ENCODE peak calls at places on chromosomes 11 and 22, in four cellular contexts. G, Q, Y and O are unnamed samples.

GRCh38 chr11:26753738-26754504 is 32.1 kb upstream of the SLC5A12 start:
- DNase-seq in G (peak; percentile 56), Y (no peak), Q (peak; percentile 8), O (peak; percentile 62)

GRCh38 chr22:49260681-49261580 is 566.7 kb downstream of the BRD1 start:
- DNase-seq in Y (no peak), G (no peak), Q (no peak), O (no peak)

GRCh38 chr11:68749501-68750196 is 1.7 kb downstream of the TESMIN start:
- DNase-seq in Y (no peak), Q (no peak), G (no peak), O (no peak)

GRCh38 chr11:108278546-108278945 is 55.7 kb downstream of the ATM start:
- DNase-seq in Y (no peak), G (no peak), Q (no peak), O (no peak)

GRCh38 chr11:108115495-108116140 is 5.7 kb upstream of the ACAT1 start:
- DNase-seq in Q (no peak), Y (no peak), G (no peak), O (peak; percentile 53)

GRCh38 chr11:112122206-112122605 is 35.5 kb downstream of the SDHD start:
- DNase-seq in Y (no peak), Q (no peak), G (no peak), O (no peak)

GRCh38 chr11:131511794-131512193 is 141.4 kb downstream of the NTM start:
- DNase-seq in Y (peak; percentile 25), G (peak; percentile 27), Q (peak; percentile 33), O (peak; percentile 9)

GRCh38 chr22:24810043-24810749 is 4.2 kb downstream of the SGSM1 start:
- DNase-seq in Q (no peak), G (no peak), Y (no peak), O (no peak)

GRCh38 chr22:50523806-50524663 is 1.4 kb downstream of the SCO2 start:
- DNase-seq in Q (no peak), Y (no peak), G (no peak), O (no peak)

GRCh38 chr11:61332266-61332822 is 561 bp downstream of the DDB1 start:
- DNase-seq in G (peak; percentile 52), Y (no peak), Q (peak; percentile 75), O (peak; percentile 57)

GRCh38 chr11:61335355-61335710 is 2.3 kb downstream of the TKFC start:
- DNase-seq in G (no peak), Y (no peak), Q (no peak), O (no peak)

GRCh38 chr11:61334434-61335354 is 1.7 kb downstream of the TKFC start:
- DNase-seq in Y (no peak), Q (no peak), G (peak; percentile 65), O (no peak)

GRCh38 chr11:61332823-61333637 is at the start of the genes DDB1 and TKFC:
- DNase-seq in G (peak; percentile 89), Q (peak; percentile 93), Y (peak; percentile 84), O (peak; percentile 91)

DNA sequence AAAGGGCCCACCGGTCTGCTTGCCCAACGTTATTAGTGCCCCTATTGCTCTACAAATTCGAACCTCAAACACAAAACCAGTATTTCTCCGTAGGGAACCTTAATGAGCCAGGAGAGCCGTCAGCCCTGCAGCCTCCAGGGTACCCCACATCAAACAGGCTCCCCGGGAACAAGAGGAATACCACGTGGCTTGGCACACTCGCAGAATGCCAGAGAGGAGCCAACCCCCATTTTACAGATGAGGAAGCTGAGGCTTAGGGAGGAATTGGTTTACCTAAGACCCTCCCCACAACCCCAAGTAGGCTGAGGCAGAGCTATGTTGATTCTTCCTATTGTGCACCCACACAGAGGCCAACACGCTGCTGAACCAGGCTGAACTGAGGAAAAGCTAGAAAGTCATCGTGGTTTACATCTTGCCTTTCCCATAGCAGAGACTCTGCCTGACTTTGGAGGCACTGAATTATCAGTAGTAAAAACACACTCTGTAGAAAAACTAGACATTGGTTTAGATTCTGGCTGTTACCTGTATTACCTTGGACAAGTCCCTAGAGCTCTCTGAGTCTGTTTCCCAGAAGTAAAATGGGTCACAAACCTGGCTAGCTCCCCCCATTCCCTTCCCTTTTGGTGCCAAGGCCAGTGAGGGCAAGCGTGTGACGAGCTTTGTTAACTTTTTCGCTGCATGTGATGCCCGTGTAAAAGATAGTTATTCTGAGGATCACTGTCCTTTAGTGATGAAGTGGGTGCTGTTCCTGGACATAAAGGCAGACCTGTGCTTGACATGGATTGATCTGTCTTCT is 808 bp downstream of the TKFC start:
- DNase-seq in Q (no peak), G (no peak), Y (no peak), O (no peak)
- TF ChIP-seq MAX in Q (no peak), G (no peak), Y (peak; percentile 69), O (peak; percentile 40)

GRCh38 chr22:20651286-20651685 is 122.6 kb upstream of the SERPIND1 start:
- DNase-seq in Y (no peak), Q (peak; percentile 39), G (no peak), O (no peak)
- TF ChIP-seq RAD21 in Y (no peak), Q (no peak), G (no peak), O (no peak)

GRCh38 chr11:67365756-67366384 is 7.5 kb downstream of the CLCF1 start:
- DNase-seq in Q (no peak), Y (no peak), G (no peak), O (no peak)
- TF ChIP-seq PHF8 in Q (no peak), Y (no peak), G (no peak), O (no peak)

GRCh38 chr11:746289-747175 is 732 bp upstream of the TALDO1 start:
- DNase-seq in G (no peak), Y (no peak), Q (no peak), O (no peak)

GRCh38 chr11:742571-743201 is 4.6 kb upstream of the TALDO1 start:
- DNase-seq in Q (no peak), Y (no peak), G (no peak), O (no peak)

GRCh38 chr11:749731-750130 is 2.5 kb downstream of the TALDO1 start:
- DNase-seq in Q (no peak), Y (no peak), G (no peak), O (no peak)

GRCh38 chr11:748007-748359 is 719 bp downstream of the TALDO1 start:
- DNase-seq in G (no peak), Y (no peak), Q (no peak), O (no peak)

GRCh38 chr11:747176-748006 is at the start of gene TALDO1:
- DNase-seq in Q (peak; percentile 92), G (peak; percentile 76), Y (peak; percentile 71), O (peak; percentile 88)
- TF ChIP-seq MAX in Q (peak; percentile 61), G (peak; percentile 87), Y (peak; percentile 69), O (peak; percentile 52)

GRCh38 chr11:17208257-17208999 is 642 bp upstream of the PIK3C2A start:
- DNase-seq in G (peak; percentile 87), Q (no peak), Y (peak; percentile 33), O (peak; percentile 75)
- TF ChIP-seq RAD21 in G (no peak), Q (no peak), Y (no peak), O (no peak)

DNA sequence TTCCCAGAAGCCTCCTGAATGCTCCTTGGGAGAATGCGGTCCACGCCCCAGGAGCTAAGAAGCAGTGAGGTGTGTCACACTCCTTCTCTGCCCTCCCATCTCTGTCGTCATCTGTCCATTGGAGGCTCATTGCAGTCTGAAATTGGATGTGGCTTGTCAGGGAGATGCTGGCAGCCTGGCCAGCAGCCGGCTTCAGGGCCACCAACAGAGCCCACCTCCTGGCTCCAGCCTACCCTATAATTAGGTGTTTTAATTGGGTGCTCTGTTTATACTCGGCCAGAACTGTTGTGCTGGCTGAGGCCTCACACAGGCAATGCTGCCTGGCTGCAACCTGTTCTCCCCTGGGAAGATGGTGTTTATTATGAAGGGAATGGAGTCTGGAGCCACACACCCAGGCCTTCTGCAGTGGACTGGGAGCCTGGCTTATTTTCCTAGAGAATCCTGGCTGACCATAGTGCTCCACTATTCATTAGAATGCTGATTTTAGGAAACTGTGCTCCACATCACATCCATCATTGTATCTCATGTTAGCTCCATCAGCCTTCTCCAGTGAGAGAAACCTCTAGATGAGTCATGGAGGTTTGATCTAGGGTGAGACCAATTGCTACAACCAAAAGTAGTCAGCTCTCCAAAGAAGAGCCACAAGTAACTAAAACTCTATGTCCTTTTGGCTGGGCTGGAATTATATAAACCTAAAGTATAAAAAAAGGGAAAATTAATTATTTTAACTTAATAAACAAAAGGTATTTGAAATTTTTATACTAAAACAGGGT is 86.8 kb upstream of the CRTAM start:
- DNase-seq in Q (no peak), G (no peak), Y (no peak), O (no peak)
- TF ChIP-seq PHF8 in Q (no peak), G (no peak), Y (no peak), O (no peak)

DNA sequence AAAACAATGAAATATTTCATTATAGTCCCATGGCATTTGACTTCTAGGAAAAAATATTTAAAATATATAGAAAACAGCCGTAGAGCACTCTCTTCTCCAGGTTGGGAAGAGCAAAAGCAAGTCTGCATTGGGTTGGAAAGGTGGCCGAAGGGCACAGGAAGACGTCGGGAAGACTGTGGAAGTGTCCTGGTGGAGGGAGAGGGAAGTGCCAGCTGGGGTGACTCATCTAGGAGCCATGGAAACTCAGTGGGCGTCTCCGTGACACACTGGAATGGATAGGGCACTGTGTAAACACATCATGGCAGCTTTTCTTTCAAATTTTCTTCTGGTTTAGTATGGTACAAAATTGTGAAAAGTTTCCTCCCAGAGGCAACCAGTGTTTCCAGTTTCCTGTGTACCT is 12.7 kb downstream of the GTPBP1 start:
- DNase-seq in Y (no peak), Q (no peak), G (peak; percentile 47), O (peak; percentile 84)
- TF ChIP-seq MAX in Y (no peak), Q (no peak), G (no peak), O (no peak)